ENCODE peak calls at places on chromosomes 16 and 17, in eight cellular contexts. One of them, this sample, is unnamed.

GRCh38 chr16:85395207-85395912 is 217.8 kb upstream of the GSE1 start:
- DNase-seq in CD14-positive monocyte: peak
- DNase-seq in activated CD4-positive, alpha-beta T cell treated with anti-CD3 and anti-CD28 coated beads for 24 hours: no peak
- DNase-seq in thoracic aorta: peak
- DNase-seq in posterior cingulate gyrus: peak
- DNase-seq in SK-N-SH: peak
- DNase-seq in GM23248: peak
- DNase-seq in brain pericyte: peak
- DNase-seq in this sample: peak

GRCh38 chr17:40551874-40552768 is 13.2 kb downstream of the CCR7 start:
- DNase-seq in posterior cingulate gyrus: peak
- DNase-seq in thoracic aorta: no peak
- DNase-seq in activated CD4-positive, alpha-beta T cell treated with anti-CD3 and anti-CD28 coated beads for 24 hours: no peak
- DNase-seq in CD14-positive monocyte: no peak
- DNase-seq in SK-N-SH: no peak
- DNase-seq in GM23248: peak
- DNase-seq in brain pericyte: peak
- DNase-seq in this sample: no peak

GRCh38 chr17:41352597-41353366 is 2.2 kb upstream of the KRT33A start:
- DNase-seq in brain pericyte: no peak
- DNase-seq in thoracic aorta: no peak
- DNase-seq in CD14-positive monocyte: no peak
- DNase-seq in posterior cingulate gyrus: no peak
- DNase-seq in activated CD4-positive, alpha-beta T cell treated with anti-CD3 and anti-CD28 coated beads for 24 hours: no peak
- DNase-seq in GM23248: peak
- DNase-seq in SK-N-SH: no peak
- DNase-seq in this sample: no peak

GRCh38 chr17:81329279-81329926 is 34.3 kb upstream of the SLC38A10 start:
- DNase-seq in CD14-positive monocyte: peak
- DNase-seq in thoracic aorta: no peak
- DNase-seq in activated CD4-positive, alpha-beta T cell treated with anti-CD3 and anti-CD28 coated beads for 24 hours: no peak
- DNase-seq in brain pericyte: no peak
- DNase-seq in GM23248: peak
- DNase-seq in posterior cingulate gyrus: no peak
- DNase-seq in SK-N-SH: peak
- DNase-seq in this sample: no peak

GRCh38 chr17:68289473-68289872 is 1.5 kb downstream of the SLC16A6 start:
- DNase-seq in brain pericyte: no peak
- DNase-seq in thoracic aorta: no peak
- DNase-seq in activated CD4-positive, alpha-beta T cell treated with anti-CD3 and anti-CD28 coated beads for 24 hours: no peak
- DNase-seq in posterior cingulate gyrus: no peak
- DNase-seq in GM23248: peak
- DNase-seq in SK-N-SH: no peak
- DNase-seq in CD14-positive monocyte: no peak
- DNase-seq in this sample: no peak

GRCh38 chr17:78791840-78792709 is 10.0 kb upstream of the CYTH1 start:
- DNase-seq in brain pericyte: no peak
- DNase-seq in GM23248: no peak
- DNase-seq in activated CD4-positive, alpha-beta T cell treated with anti-CD3 and anti-CD28 coated beads for 24 hours: no peak
- DNase-seq in posterior cingulate gyrus: no peak
- DNase-seq in thoracic aorta: no peak
- DNase-seq in SK-N-SH: peak
- DNase-seq in CD14-positive monocyte: no peak
- DNase-seq in this sample: no peak

GRCh38 chr16:15993128-15993527 is 43.7 kb downstream of the ABCC1 start:
- DNase-seq in SK-N-SH: no peak
- DNase-seq in GM23248: no peak
- DNase-seq in thoracic aorta: no peak
- DNase-seq in CD14-positive monocyte: no peak
- DNase-seq in activated CD4-positive, alpha-beta T cell treated with anti-CD3 and anti-CD28 coated beads for 24 hours: no peak
- DNase-seq in brain pericyte: no peak
- DNase-seq in posterior cingulate gyrus: no peak
- DNase-seq in this sample: no peak

GRCh38 chr16:17346774-17347569 is 123.8 kb downstream of the XYLT1 start:
- DNase-seq in posterior cingulate gyrus: no peak
- DNase-seq in CD14-positive monocyte: no peak
- DNase-seq in activated CD4-positive, alpha-beta T cell treated with anti-CD3 and anti-CD28 coated beads for 24 hours: no peak
- DNase-seq in brain pericyte: no peak
- DNase-seq in SK-N-SH: no peak
- DNase-seq in GM23248: no peak
- DNase-seq in thoracic aorta: no peak
- DNase-seq in this sample: no peak

GRCh38 chr16:77759821-77760220 is 28.5 kb upstream of the VAT1L start:
- DNase-seq in activated CD4-positive, alpha-beta T cell treated with anti-CD3 and anti-CD28 coated beads for 24 hours: no peak
- DNase-seq in thoracic aorta: no peak
- DNase-seq in posterior cingulate gyrus: no peak
- DNase-seq in brain pericyte: no peak
- DNase-seq in GM23248: peak
- DNase-seq in CD14-positive monocyte: no peak
- DNase-seq in SK-N-SH: no peak
- DNase-seq in this sample: no peak

GRCh38 chr16:25024900-25025299 is 9.7 kb upstream of the ARHGAP17 start:
- DNase-seq in CD14-positive monocyte: no peak
- DNase-seq in SK-N-SH: no peak
- DNase-seq in brain pericyte: no peak
- DNase-seq in GM23248: no peak
- DNase-seq in activated CD4-positive, alpha-beta T cell treated with anti-CD3 and anti-CD28 coated beads for 24 hours: no peak
- DNase-seq in thoracic aorta: no peak
- DNase-seq in posterior cingulate gyrus: no peak
- DNase-seq in this sample: no peak

GRCh38 chr16:18969855-18970240 is 13.9 kb upstream of the TMC7 start:
- DNase-seq in SK-N-SH: no peak
- DNase-seq in brain pericyte: no peak
- DNase-seq in thoracic aorta: no peak
- DNase-seq in GM23248: no peak
- DNase-seq in CD14-positive monocyte: no peak
- DNase-seq in posterior cingulate gyrus: no peak
- DNase-seq in activated CD4-positive, alpha-beta T cell treated with anti-CD3 and anti-CD28 coated beads for 24 hours: no peak
- DNase-seq in this sample: no peak

GRCh38 chr17:9987779-9988585 is 82.9 kb upstream of the RCVRN start:
- DNase-seq in posterior cingulate gyrus: no peak
- DNase-seq in thoracic aorta: no peak
- DNase-seq in brain pericyte: no peak
- DNase-seq in activated CD4-positive, alpha-beta T cell treated with anti-CD3 and anti-CD28 coated beads for 24 hours: no peak
- DNase-seq in CD14-positive monocyte: no peak
- DNase-seq in SK-N-SH: peak
- DNase-seq in GM23248: peak
- DNase-seq in this sample: no peak

GRCh38 chr17:39729280-39729851 is 966 bp downstream of the MIEN1 start:
- DNase-seq in activated CD4-positive, alpha-beta T cell treated with anti-CD3 and anti-CD28 coated beads for 24 hours: no peak
- DNase-seq in SK-N-SH: no peak
- DNase-seq in GM23248: peak
- DNase-seq in thoracic aorta: no peak
- DNase-seq in posterior cingulate gyrus: no peak
- DNase-seq in brain pericyte: no peak
- DNase-seq in CD14-positive monocyte: no peak
- DNase-seq in this sample: no peak

GRCh38 chr17:83189673-83190385 is 110.4 kb downstream of the METRNL start:
- DNase-seq in thoracic aorta: no peak
- DNase-seq in activated CD4-positive, alpha-beta T cell treated with anti-CD3 and anti-CD28 coated beads for 24 hours: no peak
- DNase-seq in GM23248: peak
- DNase-seq in posterior cingulate gyrus: no peak
- DNase-seq in SK-N-SH: no peak
- DNase-seq in brain pericyte: peak
- DNase-seq in CD14-positive monocyte: no peak
- DNase-seq in this sample: no peak

GRCh38 chr17:9213311-9213655 is 192.0 kb downstream of the NTN1 start:
- DNase-seq in posterior cingulate gyrus: no peak
- DNase-seq in CD14-positive monocyte: no peak
- DNase-seq in brain pericyte: no peak
- DNase-seq in activated CD4-positive, alpha-beta T cell treated with anti-CD3 and anti-CD28 coated beads for 24 hours: no peak
- DNase-seq in SK-N-SH: no peak
- DNase-seq in thoracic aorta: no peak
- DNase-seq in GM23248: no peak
- DNase-seq in this sample: no peak

GRCh38 chr16:67977469-67978227 is 2.7 kb downstream of the DPEP3 start:
- DNase-seq in brain pericyte: no peak
- DNase-seq in thoracic aorta: no peak
- DNase-seq in activated CD4-positive, alpha-beta T cell treated with anti-CD3 and anti-CD28 coated beads for 24 hours: no peak
- DNase-seq in CD14-positive monocyte: no peak
- DNase-seq in GM23248: no peak
- DNase-seq in SK-N-SH: no peak
- DNase-seq in posterior cingulate gyrus: no peak
- DNase-seq in this sample: no peak

GRCh38 chr17:81858967-81859905 is 1.1 kb downstream of the P4HB start:
- DNase-seq in GM23248: peak
- DNase-seq in activated CD4-positive, alpha-beta T cell treated with anti-CD3 and anti-CD28 coated beads for 24 hours: no peak
- DNase-seq in posterior cingulate gyrus: no peak
- DNase-seq in SK-N-SH: no peak
- DNase-seq in brain pericyte: no peak
- DNase-seq in thoracic aorta: no peak
- DNase-seq in CD14-positive monocyte: no peak
- DNase-seq in this sample: no peak

GRCh38 chr16:4131621-4132020 is 15.4 kb upstream of the ADCY9 start:
- DNase-seq in posterior cingulate gyrus: no peak
- DNase-seq in GM23248: no peak
- DNase-seq in SK-N-SH: no peak
- DNase-seq in activated CD4-positive, alpha-beta T cell treated with anti-CD3 and anti-CD28 coated beads for 24 hours: no peak
- DNase-seq in CD14-positive monocyte: no peak
- DNase-seq in brain pericyte: no peak
- DNase-seq in thoracic aorta: no peak
- DNase-seq in this sample: no peak

GRCh38 chr17:77613181-77613580 is 345.3 kb upstream of the TNRC6C start:
- DNase-seq in SK-N-SH: no peak
- DNase-seq in brain pericyte: no peak
- DNase-seq in thoracic aorta: no peak
- DNase-seq in CD14-positive monocyte: no peak
- DNase-seq in GM23248: peak
- DNase-seq in posterior cingulate gyrus: no peak
- DNase-seq in activated CD4-positive, alpha-beta T cell treated with anti-CD3 and anti-CD28 coated beads for 24 hours: no peak
- DNase-seq in this sample: no peak

GRCh38 chr16:64470916-64471315 is 650.9 kb downstream of the CDH11 start:
- DNase-seq in GM23248: peak
- DNase-seq in brain pericyte: no peak
- DNase-seq in CD14-positive monocyte: no peak
- DNase-seq in posterior cingulate gyrus: no peak
- DNase-seq in thoracic aorta: no peak
- DNase-seq in activated CD4-positive, alpha-beta T cell treated with anti-CD3 and anti-CD28 coated beads for 24 hours: no peak
- DNase-seq in SK-N-SH: no peak
- DNase-seq in this sample: no peak

GRCh38 chr16:68715471-68715870 is 21.6 kb upstream of the CDH1 start:
- DNase-seq in activated CD4-positive, alpha-beta T cell treated with anti-CD3 and anti-CD28 coated beads for 24 hours: no peak
- DNase-seq in thoracic aorta: no peak
- DNase-seq in brain pericyte: peak
- DNase-seq in GM23248: no peak
- DNase-seq in SK-N-SH: no peak
- DNase-seq in CD14-positive monocyte: no peak
- DNase-seq in posterior cingulate gyrus: no peak
- DNase-seq in this sample: no peak

GRCh38 chr16:705748-706188 is at the start of gene FBXL16:
- DNase-seq in brain pericyte: no peak
- DNase-seq in thoracic aorta: no peak
- DNase-seq in GM23248: no peak
- DNase-seq in posterior cingulate gyrus: peak
- DNase-seq in activated CD4-positive, alpha-beta T cell treated with anti-CD3 and anti-CD28 coated beads for 24 hours: no peak
- DNase-seq in CD14-positive monocyte: no peak
- DNase-seq in SK-N-SH: peak
- DNase-seq in this sample: no peak

GRCh38 chr17:56131431-56131830 is 21.8 kb upstream of the ANKFN1 start:
- DNase-seq in CD14-positive monocyte: no peak
- DNase-seq in thoracic aorta: no peak
- DNase-seq in activated CD4-positive, alpha-beta T cell treated with anti-CD3 and anti-CD28 coated beads for 24 hours: no peak
- DNase-seq in posterior cingulate gyrus: no peak
- DNase-seq in brain pericyte: no peak
- DNase-seq in SK-N-SH: no peak
- DNase-seq in GM23248: no peak
- DNase-seq in this sample: no peak

GRCh38 chr17:4560837-4561241 is 462 bp upstream of the GGT6 start:
- DNase-seq in GM23248: no peak
- DNase-seq in activated CD4-positive, alpha-beta T cell treated with anti-CD3 and anti-CD28 coated beads for 24 hours: no peak
- DNase-seq in brain pericyte: no peak
- DNase-seq in posterior cingulate gyrus: no peak
- DNase-seq in CD14-positive monocyte: peak
- DNase-seq in SK-N-SH: no peak
- DNase-seq in thoracic aorta: no peak
- DNase-seq in this sample: no peak

GRCh38 chr17:72516772-72517399 is 396.1 kb downstream of the SOX9 start:
- DNase-seq in CD14-positive monocyte: no peak
- DNase-seq in activated CD4-positive, alpha-beta T cell treated with anti-CD3 and anti-CD28 coated beads for 24 hours: no peak
- DNase-seq in brain pericyte: no peak
- DNase-seq in SK-N-SH: no peak
- DNase-seq in thoracic aorta: no peak
- DNase-seq in posterior cingulate gyrus: no peak
- DNase-seq in GM23248: peak
- DNase-seq in this sample: no peak

GRCh38 chr16:17633146-17633966 is 162.6 kb upstream of the XYLT1 start:
- DNase-seq in SK-N-SH: no peak
- DNase-seq in GM23248: peak
- DNase-seq in thoracic aorta: no peak
- DNase-seq in CD14-positive monocyte: no peak
- DNase-seq in activated CD4-positive, alpha-beta T cell treated with anti-CD3 and anti-CD28 coated beads for 24 hours: no peak
- DNase-seq in posterior cingulate gyrus: no peak
- DNase-seq in brain pericyte: no peak
- DNase-seq in this sample: no peak

GRCh38 chr16:67470314-67470713 is 10.6 kb downstream of the ATP6V0D1 start:
- DNase-seq in brain pericyte: no peak
- DNase-seq in posterior cingulate gyrus: peak
- DNase-seq in SK-N-SH: peak
- DNase-seq in activated CD4-positive, alpha-beta T cell treated with anti-CD3 and anti-CD28 coated beads for 24 hours: no peak
- DNase-seq in GM23248: no peak
- DNase-seq in thoracic aorta: no peak
- DNase-seq in CD14-positive monocyte: no peak
- DNase-seq in this sample: no peak

GRCh38 chr16:25006504-25007055 is 8.6 kb downstream of the ARHGAP17 start:
- DNase-seq in thoracic aorta: no peak
- DNase-seq in activated CD4-positive, alpha-beta T cell treated with anti-CD3 and anti-CD28 coated beads for 24 hours: no peak
- DNase-seq in SK-N-SH: peak
- DNase-seq in brain pericyte: no peak
- DNase-seq in GM23248: peak
- DNase-seq in posterior cingulate gyrus: no peak
- DNase-seq in CD14-positive monocyte: peak
- DNase-seq in this sample: no peak

GRCh38 chr17:73234746-73235145 is 26.9 kb downstream of the CPSF4L start:
- DNase-seq in activated CD4-positive, alpha-beta T cell treated with anti-CD3 and anti-CD28 coated beads for 24 hours: no peak
- DNase-seq in thoracic aorta: no peak
- DNase-seq in CD14-positive monocyte: no peak
- DNase-seq in posterior cingulate gyrus: no peak
- DNase-seq in brain pericyte: no peak
- DNase-seq in SK-N-SH: no peak
- DNase-seq in GM23248: no peak
- DNase-seq in this sample: no peak

GRCh38 chr17:27571563-27572129 is 59.3 kb upstream of the LGALS9 start:
- DNase-seq in posterior cingulate gyrus: no peak
- DNase-seq in activated CD4-positive, alpha-beta T cell treated with anti-CD3 and anti-CD28 coated beads for 24 hours: no peak
- DNase-seq in thoracic aorta: no peak
- DNase-seq in SK-N-SH: no peak
- DNase-seq in GM23248: no peak
- DNase-seq in CD14-positive monocyte: no peak
- DNase-seq in brain pericyte: no peak
- DNase-seq in this sample: no peak

GRCh38 chr17:55536205-55536604 is 25.0 kb upstream of the SMIM36 start:
- DNase-seq in CD14-positive monocyte: no peak
- DNase-seq in brain pericyte: no peak
- DNase-seq in posterior cingulate gyrus: no peak
- DNase-seq in thoracic aorta: no peak
- DNase-seq in activated CD4-positive, alpha-beta T cell treated with anti-CD3 and anti-CD28 coated beads for 24 hours: no peak
- DNase-seq in SK-N-SH: no peak
- DNase-seq in GM23248: no peak
- DNase-seq in this sample: no peak

GRCh38 chr17:49577978-49578893 is 2.6 kb downstream of the NXPH3 start:
- DNase-seq in GM23248: no peak
- DNase-seq in thoracic aorta: no peak
- DNase-seq in posterior cingulate gyrus: no peak
- DNase-seq in CD14-positive monocyte: no peak
- DNase-seq in SK-N-SH: peak
- DNase-seq in activated CD4-positive, alpha-beta T cell treated with anti-CD3 and anti-CD28 coated beads for 24 hours: no peak
- DNase-seq in brain pericyte: no peak
- DNase-seq in this sample: no peak

GRCh38 chr16:23107878-23108277 is 41.4 kb downstream of the USP31 start:
- DNase-seq in CD14-positive monocyte: no peak
- DNase-seq in GM23248: no peak
- DNase-seq in thoracic aorta: no peak
- DNase-seq in brain pericyte: no peak
- DNase-seq in posterior cingulate gyrus: no peak
- DNase-seq in SK-N-SH: no peak
- DNase-seq in activated CD4-positive, alpha-beta T cell treated with anti-CD3 and anti-CD28 coated beads for 24 hours: no peak
- DNase-seq in this sample: no peak

GRCh38 chr16:84607694-84608093 is 10.2 kb downstream of the COTL1 start:
- DNase-seq in posterior cingulate gyrus: no peak
- DNase-seq in CD14-positive monocyte: peak
- DNase-seq in GM23248: no peak
- DNase-seq in brain pericyte: no peak
- DNase-seq in thoracic aorta: no peak
- DNase-seq in SK-N-SH: no peak
- DNase-seq in activated CD4-positive, alpha-beta T cell treated with anti-CD3 and anti-CD28 coated beads for 24 hours: no peak
- DNase-seq in this sample: no peak